ENCODE peak calls at places on chromosome 1, in nine cellular contexts. J is left ventricle myocardium inferior; Y is upper lobe of right lung; A is heart right ventricle; K is uterus; B is ovary; W is CD4-positive, alpha-beta T cell; C is fibroblast of lung; X is psoas muscle. U is an unnamed sample.

GRCh38 chr1:23751050-23751814 is 8.0 kb downstream of the ELOA start:
- DNase-seq in X (no peak), J (no peak), B (no peak), Y (no peak), C (peak; percentile 26), K (no peak), A (no peak), W (peak; percentile 6), U (no peak)

GRCh38 chr1:166511754-166512153 is 327.5 kb upstream of the POGK start:
- DNase-seq in J (no peak), K (no peak), C (no peak), B (no peak), A (no peak), W (no peak), Y (no peak), X (no peak), U (no peak)

GRCh38 chr1:239997515-239998311 is 94.0 kb upstream of the FMN2 start:
- DNase-seq in W (no peak), Y (no peak), C (peak; percentile 11), J (no peak), X (no peak), B (no peak), K (no peak), A (no peak), U (no peak)

GRCh38 chr1:160045653-160046052 is 13.9 kb upstream of the PIGM start:
- DNase-seq in X (no peak), A (no peak), C (no peak), Y (no peak), W (no peak), K (no peak), J (no peak), B (no peak), U (no peak)

GRCh38 chr1:177847843-177848242 is 122.0 kb downstream of the SEC16B start:
- DNase-seq in Y (no peak), C (peak; percentile 96), W (no peak), J (no peak), K (no peak), B (no peak), X (no peak), A (no peak), U (no peak)

GRCh38 chr1:9490605-9491339 is 48.5 kb upstream of the SLC25A33 start:
- DNase-seq in K (peak; percentile 94), A (peak; percentile 89), Y (peak; percentile 94), B (peak; percentile 92), J (peak; percentile 91), C (peak; percentile 65), W (peak; percentile 79), X (peak; percentile 92), U (peak; percentile 90)

GRCh38 chr1:40059292-40059959 is 18.9 kb downstream of the CAP1 start:
- DNase-seq in C (peak; percentile 73), B (no peak), W (no peak), X (no peak), Y (no peak), J (no peak), K (no peak), A (no peak), U (no peak)

GRCh38 chr1:57831624-57832023 is 407.8 kb upstream of the DAB1 start:
- DNase-seq in W (no peak), Y (no peak), A (no peak), C (peak; percentile 83), B (no peak), K (no peak), J (no peak), X (no peak), U (no peak)

GRCh38 chr1:152447484-152447883 is 33.4 kb upstream of the CRNN start:
- DNase-seq in Y (no peak), B (no peak), J (no peak), W (no peak), K (no peak), C (no peak), A (no peak), X (no peak), U (no peak)

GRCh38 chr1:152448496-152448895 is 34.4 kb upstream of the CRNN start:
- DNase-seq in X (no peak), C (no peak), W (no peak), A (no peak), B (no peak), Y (no peak), K (no peak), J (no peak), U (no peak)

GRCh38 chr1:152449661-152450060 is 35.6 kb upstream of the CRNN start:
- DNase-seq in B (no peak), X (no peak), C (no peak), W (no peak), A (no peak), Y (no peak), J (no peak), K (no peak), U (no peak)

GRCh38 chr1:152448095-152448494 is 34.0 kb upstream of the CRNN start:
- DNase-seq in J (no peak), B (no peak), X (no peak), K (no peak), W (no peak), C (no peak), Y (no peak), A (no peak), U (no peak)

DNA sequence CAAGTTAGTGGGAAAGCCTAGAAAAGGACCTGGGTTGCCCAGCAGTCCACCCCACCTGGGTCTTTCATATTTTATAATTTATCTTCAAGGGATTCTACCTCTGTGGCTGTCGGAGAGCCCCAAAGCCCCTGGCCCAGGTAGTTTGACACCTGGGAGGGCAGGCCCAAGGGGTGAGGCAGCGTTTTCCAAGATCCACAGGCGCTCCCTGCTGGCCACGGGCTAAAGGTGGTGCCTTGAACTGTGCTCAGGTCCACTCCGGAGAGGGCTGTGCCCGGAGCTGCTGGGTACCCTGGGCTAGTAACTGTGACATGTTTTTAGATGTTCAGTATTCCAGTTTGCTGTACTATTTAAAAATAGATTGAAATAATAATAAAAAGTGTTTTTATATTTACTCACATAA is 37.2 kb upstream of the CRNN start:
- DNase-seq in K (no peak), W (no peak), B (no peak), X (no peak), J (no peak), A (no peak), Y (no peak), C (no peak), U (no peak)
- TF ChIP-seq CTCF in K (no peak), W (no peak), B (no peak), X (no peak), J (no peak), A (no peak), Y (no peak), C (no peak), U (no peak)

DNA sequence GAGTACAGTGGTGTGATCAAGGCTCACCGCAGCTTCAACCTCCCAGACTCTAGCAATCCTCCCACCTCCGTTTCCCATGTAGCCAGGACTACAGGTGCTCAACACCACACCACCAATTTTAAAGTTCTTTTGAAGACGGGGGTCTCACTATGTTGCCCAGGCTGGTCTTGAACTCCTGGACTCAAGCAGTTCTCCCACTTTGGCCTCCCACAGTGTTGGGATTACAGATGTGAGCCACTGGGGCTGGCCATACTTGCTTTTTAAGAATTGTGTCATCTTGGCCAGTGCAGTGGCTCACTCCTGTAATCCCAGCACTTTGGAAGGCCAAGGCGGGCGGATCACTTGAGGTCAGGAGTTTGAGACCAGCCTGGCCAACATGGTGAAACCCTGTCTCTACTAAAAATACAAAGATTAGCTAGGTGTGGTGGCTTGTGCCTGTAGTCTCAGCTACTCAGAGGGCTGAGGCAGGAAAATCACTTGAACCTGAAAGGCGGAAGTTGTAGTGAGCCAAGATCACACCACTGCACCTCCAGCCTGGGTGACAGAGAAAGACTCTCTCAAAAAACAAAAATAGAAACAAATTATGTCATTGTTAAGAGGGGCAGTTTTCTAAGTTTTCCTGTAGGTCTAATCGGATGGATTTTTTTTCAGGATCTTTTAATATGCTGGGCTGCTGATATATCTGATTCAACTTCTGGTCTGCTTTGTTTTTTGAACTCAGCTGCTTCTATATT is 18.7 kb downstream of the AK4 start:
- DNase-seq in W (no peak), B (no peak), J (no peak), C (no peak), A (peak; percentile 21), X (no peak), K (no peak), Y (no peak), U (no peak)
- H3K27ac ChIP-seq in W (no peak overlapping the region), B (no peak overlapping the region), J (peak overlapping the region; percentile 93), C (no peak overlapping the region), A (peak overlapping the region; percentile 69), X (no peak overlapping the region), K (no peak overlapping the region), Y (no peak overlapping the region), U (no peak overlapping the region)

GRCh38 chr1:88239205-88239604 is 444.9 kb upstream of the PKN2 start:
- DNase-seq in C (no peak), A (no peak), W (no peak), J (no peak), K (no peak), B (no peak), Y (no peak), X (no peak), U (no peak)
- TF ChIP-seq CTCF in C (no peak), A (no peak), W (no peak), J (no peak), K (no peak), B (no peak), Y (no peak), X (no peak), U (no peak)

GRCh38 chr1:21317035-21317689 is 26.9 kb upstream of the ECE1 start:
- DNase-seq in C (peak; percentile 62), Y (peak; percentile 75), K (peak; percentile 87), X (peak; percentile 85), B (peak; percentile 72), A (peak; percentile 81), J (peak; percentile 80), W (no peak), U (no peak)

GRCh38 chr1:21313146-21313885 is 23.1 kb upstream of the ECE1 start:
- DNase-seq in W (no peak), X (peak; percentile 50), J (no peak), C (peak; percentile 72), A (no peak), B (no peak), K (peak; percentile 81), Y (no peak), U (no peak)

GRCh38 chr1:21312407-21312992 is 22.2 kb upstream of the ECE1 start:
- DNase-seq in K (no peak), A (no peak), Y (no peak), W (no peak), J (no peak), X (no peak), C (no peak), B (no peak), U (no peak)

GRCh38 chr1:21314797-21315396 is 24.6 kb upstream of the ECE1 start:
- DNase-seq in K (no peak), A (no peak), Y (no peak), X (no peak), B (no peak), W (no peak), J (no peak), C (no peak), U (no peak)

DNA sequence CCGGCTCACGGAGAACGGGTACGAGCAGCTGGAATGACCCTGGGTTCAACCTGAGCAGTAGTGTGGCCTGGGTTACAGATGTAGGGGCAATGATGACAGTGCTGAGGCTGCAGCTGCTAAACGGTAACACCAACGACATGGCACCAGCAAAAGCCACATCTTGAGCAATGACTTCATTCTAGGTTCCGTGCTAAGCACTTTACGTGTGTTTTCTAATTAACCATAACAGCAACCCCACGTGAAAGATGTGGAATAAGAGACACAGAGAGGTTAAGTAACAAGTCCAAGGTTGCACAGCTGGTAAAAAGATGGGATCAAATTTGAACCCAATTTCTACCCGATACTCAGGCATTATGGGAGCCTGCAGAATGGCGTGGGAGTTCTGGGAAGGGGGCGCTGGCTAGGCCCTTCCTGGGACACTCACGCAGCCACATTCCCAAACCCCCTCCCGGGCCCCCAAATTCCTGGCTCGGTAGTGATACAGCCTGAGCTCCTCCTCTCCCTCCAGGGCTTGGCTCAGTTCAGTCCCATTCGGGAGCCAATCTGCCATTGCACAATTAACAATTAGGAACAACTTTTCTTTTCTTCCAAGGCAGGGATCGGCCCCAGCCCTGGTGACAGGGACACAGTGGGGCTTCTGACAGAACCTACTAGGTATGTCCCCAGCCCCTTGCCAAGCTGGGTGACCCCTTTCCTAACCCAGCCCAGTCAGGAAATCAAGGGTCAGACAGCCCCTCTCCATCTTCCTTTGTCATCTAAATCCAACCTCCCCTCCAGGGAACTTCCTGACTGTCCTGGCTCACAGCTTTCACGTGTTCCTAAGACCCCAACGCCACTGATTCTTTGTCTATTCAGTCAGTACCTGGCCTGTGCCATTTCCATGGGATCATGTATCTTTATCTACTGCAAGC is 23.9 kb upstream of the ECE1 start:
- DNase-seq in K (peak; percentile 84), Y (no peak), X (peak; percentile 54), C (no peak), W (no peak), J (peak; percentile 49), A (no peak), B (no peak), U (no peak)
- H3K27ac ChIP-seq in K (peak overlapping the region; percentile 85), Y (peak overlapping the region; percentile 26), X (no peak overlapping the region), C (peak overlapping the region; percentile 15), W (no peak overlapping the region), J (peak overlapping the region; percentile 89), A (no peak overlapping the region), B (peak overlapping the region; percentile 93), U (peak overlapping the region; percentile 74)